ENCODE peak calls at places on chromosomes 5 and 9, in nine cellular contexts. J is upper lobe of right lung, O is A549, C is glutamatergic neuron, A is SK-N-SH, R is cardiac fibroblast, G is nephron progenitor cell, M is esophagus squamous epithelium, P is Peyer's patch. Y is an unnamed sample.
A peak's percentile ranks its signal among the peaks of the same experiment; 100 is the strongest.

GRCh38 chr9:133715866-133716563 is 22.1 kb downstream of the SARDH start:
- DNase-seq in M (no peak), P (no peak), R (peak; percentile 64), J (peak; percentile 64), A (peak; percentile 85), O (no peak), C (peak; percentile 57), G (peak; percentile 51), Y (no peak)

GRCh38 chr9:23621166-23621565 is 204.9 kb downstream of the ELAVL2 start:
- DNase-seq in J (no peak), M (no peak), A (no peak), O (no peak), P (no peak), C (peak; percentile 45), G (no peak), R (no peak), Y (no peak)

GRCh38 chr5:14793851-14794250 is 77.7 kb downstream of the ANKH start:
- DNase-seq in A (no peak), R (no peak), P (no peak), O (no peak), M (no peak), J (no peak), G (no peak), C (no peak), Y (no peak)

GRCh38 chr5:93430139-93430538 is 150.9 kb downstream of the NR2F1-AS1 start:
- DNase-seq in O (no peak), J (no peak), P (no peak), R (no peak), M (no peak), A (no peak), C (no peak), G (peak; percentile 28), Y (no peak)

GRCh38 chr5:1494780-1495524 is 28.8 kb downstream of the LPCAT1 start:
- DNase-seq in G (no peak), P (peak; percentile 94), M (peak; percentile 19), J (no peak), R (no peak), A (no peak), C (no peak), O (no peak), Y (no peak)

GRCh38 chr5:24042688-24043087 is 535.3 kb downstream of the PRDM9 start:
- DNase-seq in J (no peak), R (no peak), O (no peak), G (no peak), A (no peak), C (no peak), M (no peak), P (no peak), Y (no peak)

GRCh38 chr9:801399-802071 is 40.0 kb upstream of the DMRT1 start:
- DNase-seq in G (no peak), P (no peak), C (no peak), R (peak; percentile 66), O (no peak), J (no peak), A (no peak), M (no peak), Y (no peak)

GRCh38 chr9:15307523-15307841 is 466 bp upstream of the TTC39B start:
- DNase-seq in A (no peak), C (no peak), J (no peak), R (no peak), M (no peak), P (no peak), O (no peak), G (no peak), Y (no peak)

GRCh38 chr5:154136141-154136540 is 54.4 kb upstream of the GALNT10 start:
- DNase-seq in O (no peak), M (no peak), A (no peak), C (no peak), J (no peak), R (no peak), P (no peak), G (no peak), Y (no peak)

GRCh38 chr5:179792612-179793469 is 945 bp upstream of the LTC4S start:
- DNase-seq in P (no peak), J (no peak), G (no peak), O (no peak), A (no peak), R (no peak), C (no peak), M (no peak), Y (no peak)

GRCh38 chr5:94847726-94848125 is 229.3 kb downstream of the SLF1 start:
- DNase-seq in J (no peak), A (no peak), R (no peak), M (no peak), P (no peak), C (no peak), O (no peak), G (no peak), Y (no peak)

GRCh38 chr5:25544652-25545249 is 900.0 kb upstream of the CDH10 start:
- DNase-seq in M (no peak), R (no peak), A (peak; percentile 6), P (no peak), G (peak; percentile 33), J (no peak), C (peak; percentile 43), O (peak; percentile 4), Y (no peak)
- TF ChIP-seq CTCF in M (no peak), R (peak; percentile 34), A (peak; percentile 74), P (no peak), G (peak; percentile 65), J (peak; percentile 49), C (peak; percentile 79), O (peak; percentile 61), Y (peak; percentile 17)

GRCh38 chr5:45694255-45694834 is 1.8 kb downstream of the HCN1 start:
- DNase-seq in G (peak; percentile 27), P (no peak), M (no peak), A (no peak), J (no peak), C (no peak), O (no peak), R (no peak), Y (peak; percentile 30)

GRCh38 chr5:45695011-45695667 is 1.0 kb downstream of the HCN1 start:
- DNase-seq in R (no peak), O (no peak), G (peak; percentile 33), C (peak; percentile 55), J (no peak), P (no peak), M (no peak), A (peak; percentile 12), Y (peak; percentile 14)

GRCh38 chr5:45695680-45696093 is 493 bp downstream of the HCN1 start:
- DNase-seq in O (no peak), J (no peak), P (no peak), M (no peak), A (no peak), C (no peak), R (no peak), G (no peak), Y (no peak)

GRCh38 chr5:45691656-45692055 is 4.5 kb downstream of the HCN1 start:
- DNase-seq in O (no peak), P (no peak), A (no peak), G (no peak), M (no peak), J (no peak), R (no peak), C (no peak), Y (no peak)

GRCh38 chr5:45692481-45692880 is 3.7 kb downstream of the HCN1 start:
- DNase-seq in O (no peak), C (no peak), P (no peak), M (no peak), G (no peak), A (no peak), J (no peak), R (no peak), Y (no peak)
- TF ChIP-seq CTCF in O (no peak), C (no peak), P (no peak), M (no peak), G (no peak), A (no peak), J (no peak), R (no peak), Y (no peak)

DNA sequence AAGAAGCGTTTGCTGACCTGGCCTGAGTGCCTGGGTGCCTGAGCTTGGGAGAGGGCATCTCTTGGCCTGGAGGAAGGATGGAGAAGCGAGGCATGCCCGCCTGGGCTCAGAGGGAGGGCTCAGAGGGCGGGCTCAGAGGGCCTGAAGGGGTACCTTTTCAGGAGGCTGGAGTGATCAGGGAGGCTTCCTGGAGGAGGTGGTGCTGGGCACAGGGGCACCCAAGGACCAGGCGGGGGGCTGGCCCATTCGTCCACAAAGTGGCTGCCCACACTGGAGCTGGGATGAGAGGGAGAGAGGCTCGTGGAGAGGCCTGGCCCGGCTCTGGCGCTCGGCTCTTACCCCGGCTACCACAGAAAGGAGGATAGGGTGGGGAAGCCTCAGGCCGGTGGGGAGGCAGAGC is 32.8 kb downstream of the ASS1 start:
- DNase-seq in O (no peak), G (no peak), A (no peak), M (no peak), R (no peak), P (no peak), J (no peak), C (no peak), Y (no peak)
- TF ChIP-seq CTCF in O (no peak), G (no peak), A (no peak), M (no peak), R (no peak), P (no peak), J (no peak), C (no peak), Y (no peak)

DNA sequence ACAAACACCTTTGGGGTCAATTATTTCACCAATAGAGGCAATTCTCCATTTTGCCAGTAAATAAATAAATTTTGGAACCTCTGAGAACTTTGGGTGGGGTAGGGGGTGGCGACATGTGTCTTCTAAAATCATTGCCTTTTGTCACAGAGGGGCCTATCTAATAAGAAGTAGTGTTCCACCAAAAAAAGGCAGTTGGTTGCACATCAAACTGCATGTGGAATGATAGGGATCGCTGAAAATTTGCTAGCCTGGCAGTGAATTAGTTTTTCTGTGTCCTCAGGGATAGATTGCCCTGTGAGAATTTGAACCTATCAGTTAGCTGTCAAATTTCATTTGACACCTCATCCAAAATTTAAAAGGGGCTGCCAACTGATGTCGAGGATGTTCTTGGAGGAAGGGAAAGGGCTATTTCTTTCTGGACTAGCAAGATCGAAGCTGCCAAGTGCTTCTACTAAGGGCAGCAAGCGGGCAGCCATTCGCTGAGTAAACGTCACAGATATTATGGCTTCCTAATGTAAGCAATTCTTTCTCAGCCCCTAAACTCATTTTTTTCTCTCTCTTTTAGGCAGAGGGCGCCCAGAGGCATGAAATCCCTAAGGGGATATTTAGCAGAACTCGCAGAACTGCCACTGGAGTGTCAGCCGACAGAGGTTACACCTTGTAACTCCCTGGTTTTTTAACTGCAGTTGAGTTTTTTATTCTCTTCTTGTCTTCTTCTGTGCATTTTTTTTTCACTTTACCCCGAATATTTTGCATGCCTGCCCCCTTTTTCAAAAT is 2208.1 kb upstream of the WWC1 start:
- DNase-seq in J (no peak), A (no peak), P (no peak), R (no peak), M (no peak), G (no peak), C (no peak), O (no peak), Y (no peak)
- TF ChIP-seq CTCF in J (no peak), A (no peak), P (no peak), R (no peak), M (no peak), G (no peak), C (no peak), O (no peak), Y (no peak)

DNA sequence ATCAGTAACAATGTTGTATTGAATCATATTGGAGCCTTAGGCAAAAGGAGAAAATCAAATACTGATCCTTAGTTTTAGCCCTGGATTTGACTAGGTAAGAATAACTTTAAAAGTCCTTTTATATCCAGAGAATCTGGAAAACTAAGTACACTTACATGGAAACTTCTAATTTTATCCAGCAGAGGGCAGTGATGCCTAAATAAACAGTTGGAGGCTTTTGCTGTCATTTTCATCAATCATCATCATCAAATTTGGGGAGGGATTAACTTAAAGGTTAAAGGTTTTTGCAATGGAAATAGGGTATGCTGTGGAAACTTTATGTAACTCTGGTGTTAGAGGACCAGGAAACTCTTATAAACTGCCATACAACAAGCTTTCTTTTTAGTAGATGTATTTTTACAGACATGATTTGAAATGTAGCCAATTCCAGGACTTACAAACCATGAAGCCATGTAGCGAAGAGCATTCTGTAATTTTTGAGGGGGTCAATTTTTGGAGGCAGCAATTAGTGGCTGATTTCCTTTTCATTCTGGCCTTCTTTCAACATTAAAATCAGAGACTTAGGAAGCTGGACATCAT is 112.7 kb downstream of the OSTF1 start:
- DNase-seq in C (no peak), O (peak; percentile 8), R (peak; percentile 59), G (peak; percentile 34), M (no peak), P (no peak), J (no peak), A (peak; percentile 30), Y (no peak)
- TF ChIP-seq CTCF in C (peak; percentile 78), O (peak; percentile 71), R (peak; percentile 44), G (peak; percentile 74), M (peak; percentile 53), P (peak; percentile 17), J (peak; percentile 72), A (peak; percentile 78), Y (peak; percentile 45)

Y was measured in pancreas.